ENCODE peak calls at places on chromosomes 11 and 22, in six cellular contexts. P is GM06990, X is suprapubic skin, F is left lung, S is OCI-LY7, J is fibroblast of mammary gland. E is an unnamed sample.

GRCh38 chr11:119153049-119153818 is 4.4 kb downstream of the ABCG4 start:
- DNase-seq in X (no peak), J (no peak), S (no peak), F (no peak), P (no peak), E (no peak)

GRCh38 chr22:41469218-41469851 is 418 bp downstream of the ACO2 start:
- DNase-seq in X (no peak), F (no peak), J (peak), S (peak), P (no peak), E (no peak)

GRCh38 chr11:116226731-116227130 is 546.1 kb downstream of the BUD13 start:
- DNase-seq in X (no peak), S (no peak), J (no peak), P (no peak), F (no peak), E (no peak)

GRCh38 chr11:114179234-114179941 is 116.8 kb upstream of the NNMT start:
- DNase-seq in F (peak), P (no peak), J (peak), X (no peak), S (peak), E (peak)

GRCh38 chr11:114846040-114846791 is 167.9 kb downstream of the NXPE2 start:
- DNase-seq in S (no peak), F (no peak), J (no peak), P (no peak), X (no peak), E (no peak)

GRCh38 chr22:19448076-19448607 is 631 bp upstream of the C22orf39 start:
- DNase-seq in S (peak), J (peak), F (no peak), P (no peak), X (no peak), E (peak)

GRCh38 chr11:90220391-90220790 is 2.5 kb downstream of the CHORDC1 start:
- DNase-seq in J (peak), S (no peak), F (no peak), P (no peak), X (no peak), E (peak)

GRCh38 chr11:127470485-127470884 is 469.9 kb upstream of the KIRREL3 start:
- DNase-seq in F (no peak), X (no peak), J (no peak), P (no peak), S (peak), E (no peak)

GRCh38 chr11:10459029-10459970 is 4.2 kb downstream of the AMPD3 start:
- DNase-seq in X (no peak), P (peak), F (peak), S (peak), J (no peak), E (peak)

GRCh38 chr11:31995525-31996123 is 95.2 kb upstream of the RCN1 start:
- DNase-seq in S (peak), J (no peak), X (no peak), P (peak), F (no peak), E (peak)

GRCh38 chr22:17172172-17172833 is 13.2 kb upstream of the HDHD5 start:
- DNase-seq in P (no peak), F (no peak), X (no peak), J (no peak), S (no peak), E (no peak)

GRCh38 chr11:20626279-20626678 is 26.9 kb downstream of the SLC6A5 start:
- DNase-seq in F (no peak), P (no peak), X (no peak), S (no peak), J (no peak), E (no peak)

GRCh38 chr22:37544955-37545702 is 15.2 kb upstream of the CDC42EP1 start:
- DNase-seq in P (no peak), X (no peak), J (peak), S (peak), F (peak), E (peak)

GRCh38 chr11:122656631-122657101 is 1.1 kb downstream of the UBASH3B start:
- DNase-seq in J (peak), P (peak), F (peak), S (peak), X (peak), E (peak)

GRCh38 chr11:72629266-72629665 is 45.0 kb downstream of the PDE2A start:
- DNase-seq in P (no peak), X (no peak), S (no peak), F (no peak), J (no peak), E (no peak)

GRCh38 chr22:27107824-27108223 is 450.4 kb downstream of the MIAT start:
- DNase-seq in P (no peak), F (peak), S (no peak), X (no peak), J (peak), E (peak)

GRCh38 chr11:102389253-102389652 is 42.2 kb downstream of the BIRC2 start:
- DNase-seq in S (no peak), X (no peak), J (no peak), F (no peak), P (no peak), E (no peak)

GRCh38 chr22:39362271-39362670 is 12.5 kb downstream of the SYNGR1 start:
- DNase-seq in S (no peak), P (no peak), J (no peak), X (no peak), F (no peak), E (no peak)

GRCh38 chr22:26476705-26477340 is 6.8 kb downstream of the HPS4 start:
- DNase-seq in P (no peak), F (no peak), X (no peak), S (no peak), J (no peak), E (peak)

GRCh38 chr22:19717691-19718254 is 3.5 kb downstream of the SEPTIN5 start:
- DNase-seq in F (peak), P (peak), X (no peak), J (peak), S (peak), E (peak)

GRCh38 chr11:1270476-1270875 is 39.0 kb downstream of the TOLLIP start:
- DNase-seq in P (no peak), X (no peak), F (no peak), J (no peak), S (no peak), E (no peak)

GRCh38 chr11:46285173-46285572 is 7.7 kb downstream of the CREB3L1 start:
- DNase-seq in P (no peak), S (no peak), J (peak), X (no peak), F (no peak), E (peak)

GRCh38 chr11:69314555-69314954 is 20.6 kb downstream of the MYEOV start:
- DNase-seq in P (no peak), S (no peak), F (no peak), X (no peak), J (no peak), E (no peak)

GRCh38 chr22:46549971-46550641 is 12.7 kb upstream of the CELSR1 start:
- DNase-seq in S (no peak), X (no peak), P (no peak), F (no peak), J (no peak), E (no peak)

GRCh38 chr11:10906521-10906920 is 48.7 kb upstream of the ZBED5 start:
- DNase-seq in X (no peak), S (no peak), J (peak), P (no peak), F (no peak), E (peak)

GRCh38 chr11:111091341-111091740 is 154.2 kb upstream of the POU2AF2 start:
- DNase-seq in J (no peak), P (no peak), X (no peak), S (no peak), F (no peak), E (peak)

GRCh38 chr22:48217596-48217995 is 1455.1 kb downstream of the TBC1D22A start:
- DNase-seq in P (no peak), F (no peak), X (no peak), S (no peak), J (no peak), E (no peak)

GRCh38 chr11:17760102-17761029 is 25.8 kb downstream of the KCNC1 start:
- DNase-seq in J (peak), X (no peak), F (no peak), P (no peak), S (peak), E (peak)

GRCh38 chr11:60855726-60856633 is at the start of gene PTGDR2:
- DNase-seq in X (no peak), S (no peak), P (no peak), J (no peak), F (no peak), E (no peak)

GRCh38 chr11:115608976-115609375 is 104.8 kb upstream of the CADM1 start:
- DNase-seq in F (no peak), P (no peak), X (no peak), S (no peak), J (no peak), E (no peak)

GRCh38 chr11:91608662-91609061 is 616.0 kb upstream of the FAT3 start:
- DNase-seq in P (no peak), X (no peak), F (no peak), J (no peak), S (no peak), E (no peak)

DNA sequence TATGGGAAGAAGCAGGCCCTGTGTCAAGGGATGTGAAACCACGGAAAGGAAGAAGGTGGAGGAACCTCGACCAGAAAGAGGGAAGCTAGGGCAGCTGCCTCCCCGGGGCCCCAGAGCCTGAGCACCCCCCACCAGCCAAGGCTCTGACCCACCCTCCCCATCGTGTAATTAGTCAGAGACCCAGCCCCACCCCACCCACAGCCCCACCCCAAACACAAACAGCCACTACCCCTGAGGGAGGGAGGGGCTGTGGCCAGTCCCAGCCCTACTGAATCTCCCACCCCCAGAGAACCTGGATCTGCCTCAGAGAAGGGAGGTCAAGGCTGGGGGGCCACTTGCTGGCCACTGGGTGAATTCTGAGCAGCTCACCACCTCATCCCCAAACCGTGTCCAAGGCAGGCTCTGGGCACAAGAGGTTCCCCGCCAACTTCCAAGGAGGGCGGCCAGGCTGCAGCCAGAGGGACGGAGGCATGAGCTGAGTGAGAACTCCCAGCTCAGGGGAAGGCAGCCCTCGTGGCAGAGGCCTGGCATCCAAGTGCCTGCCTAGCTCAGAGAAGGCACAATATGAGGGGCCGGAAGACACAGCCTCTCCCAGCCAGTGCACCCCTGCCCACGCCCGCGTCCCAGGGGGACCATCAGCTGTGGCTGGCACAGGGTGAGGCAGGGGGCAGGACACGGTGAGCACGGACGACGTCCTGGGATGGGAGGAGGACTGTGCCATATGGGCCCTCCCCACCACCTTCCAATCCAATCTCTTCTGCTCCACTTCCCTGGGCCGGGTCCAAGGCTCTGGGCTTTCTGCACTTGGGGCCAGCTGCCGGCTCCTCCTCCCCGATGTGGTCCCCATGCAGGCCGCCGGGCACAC is 2.7 kb downstream of the PLXNB2 start:
- DNase-seq in J (peak), S (no peak), F (peak), X (no peak), P (no peak), E (peak)
- H3K4me3 ChIP-seq in J (peak), S (no peak), F (peak), X (peak), P (peak), E (peak)

DNA sequence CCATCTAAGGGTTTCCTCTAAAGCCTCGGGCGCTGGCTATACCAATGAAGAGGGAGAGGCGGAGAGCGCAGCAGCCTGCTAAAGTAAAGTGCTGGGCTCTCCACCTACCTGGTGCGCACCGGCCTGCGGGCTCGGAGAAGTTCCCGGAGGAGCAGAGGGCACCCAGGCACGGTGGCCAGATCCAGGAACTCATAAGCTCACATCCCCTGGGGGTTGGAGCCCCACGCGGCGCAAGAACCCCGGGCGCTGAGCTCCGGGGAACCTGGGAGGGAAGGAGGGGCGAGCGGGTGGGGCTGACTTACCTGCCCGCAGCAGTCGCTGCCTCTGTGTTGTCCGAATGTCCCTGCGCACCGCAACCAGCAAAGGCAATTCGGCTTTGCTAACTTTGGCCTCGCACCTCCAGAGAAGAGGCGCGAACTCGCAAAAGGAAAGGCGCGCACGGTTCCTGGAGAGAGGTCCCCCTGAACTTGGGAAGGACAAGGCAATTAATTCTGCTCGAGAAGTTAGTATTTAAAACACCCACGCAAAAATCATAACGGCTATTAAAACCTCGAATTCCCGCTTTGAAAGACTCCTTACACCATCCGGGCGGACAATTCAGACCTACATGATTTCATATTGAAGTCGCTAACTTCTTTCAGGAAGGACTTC is 127.6 kb upstream of the C11orf58 start:
- DNase-seq in S (no peak), X (no peak), P (no peak), F (no peak), J (no peak), E (no peak)
- H3K4me3 ChIP-seq in S (no peak), X (no peak), P (no peak), F (no peak), J (no peak), E (no peak)

DNA sequence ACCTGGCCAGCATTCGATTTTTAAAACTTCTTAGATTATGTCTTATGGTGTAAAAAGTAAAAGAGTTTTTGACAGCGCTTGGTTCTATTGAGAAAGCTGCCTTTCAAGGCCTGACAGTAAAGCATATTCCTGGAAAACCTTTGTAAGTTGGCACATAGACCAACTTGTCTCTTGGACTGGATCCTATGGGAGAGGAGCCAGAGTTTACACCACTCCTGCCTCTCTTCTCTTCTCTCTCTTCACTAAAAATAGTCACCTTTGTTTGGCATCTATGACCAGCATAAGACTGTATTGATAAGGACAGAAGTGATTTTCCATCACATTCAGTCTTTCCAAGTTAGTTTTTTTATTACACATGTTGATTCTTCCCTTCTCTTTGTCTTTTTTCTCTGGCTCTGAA is 33.7 kb downstream of the CSRP3 start:
- DNase-seq in J (no peak), F (no peak), X (no peak), P (no peak), S (no peak), E (no peak)
- H3K4me3 ChIP-seq in J (no peak), F (no peak), X (no peak), P (no peak), S (no peak), E (no peak)

GRCh38 chr22:29717789-29718188 is 2.0 kb upstream of the CABP7 start:
- DNase-seq in S (no peak), J (no peak), F (no peak), P (no peak), X (no peak), E (no peak)

GRCh38 chr22:29720824-29721323 is 1.1 kb downstream of the CABP7 start:
- DNase-seq in X (no peak), F (no peak), J (no peak), P (no peak), S (no peak), E (no peak)

GRCh38 chr22:29718949-29719893 is 582 bp upstream of the CABP7 start:
- DNase-seq in J (no peak), F (no peak), P (no peak), S (no peak), X (no peak), E (no peak)

GRCh38 chr22:29722151-29722550 is 2.3 kb downstream of the CABP7 start:
- DNase-seq in J (no peak), S (no peak), P (no peak), X (no peak), F (no peak), E (no peak)

DNA sequence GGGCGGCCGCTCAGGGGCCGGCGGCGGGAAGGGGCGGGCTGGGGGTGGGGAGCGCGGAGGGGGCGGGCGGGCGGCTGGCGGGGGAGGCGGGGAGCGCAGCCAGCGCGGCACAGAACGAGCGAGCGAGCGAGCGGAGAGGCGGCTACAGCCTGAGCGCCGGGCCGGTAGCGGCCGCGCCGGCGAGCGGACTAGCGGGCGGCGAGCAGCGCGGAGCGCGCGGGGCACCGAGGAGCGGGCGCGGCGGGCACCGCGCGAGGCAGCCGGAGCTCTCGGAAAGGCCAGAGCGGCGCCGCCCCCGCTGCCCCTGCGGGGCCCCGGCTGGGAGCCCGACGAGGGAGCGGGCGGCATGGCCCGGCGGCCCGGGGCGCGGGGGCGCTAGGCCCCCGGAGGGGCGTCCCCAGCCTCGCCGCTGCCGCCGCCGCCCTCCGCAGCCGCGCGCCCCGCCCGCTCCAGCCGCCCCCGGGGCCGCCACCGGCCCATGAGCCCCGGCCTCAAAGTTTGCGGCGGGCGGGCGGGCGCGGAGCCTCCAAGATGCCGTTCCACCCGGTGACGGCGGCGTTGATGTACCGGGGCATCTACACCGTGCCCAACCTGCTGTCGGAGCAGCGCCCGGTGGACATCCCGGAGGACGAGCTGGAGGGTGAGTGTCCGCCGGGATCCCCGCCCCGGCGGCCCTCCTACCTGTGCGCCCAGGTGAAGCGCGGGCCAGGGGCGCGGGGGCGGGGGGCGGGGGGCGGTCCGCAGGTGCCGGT is at the start of gene CABP7:
- DNase-seq in P (no peak), F (no peak), J (no peak), X (no peak), S (no peak), E (no peak)
- H3K4me3 ChIP-seq in P (no peak), F (no peak), J (no peak), X (peak), S (no peak), E (no peak)

GRCh38 chr22:36355362-36355761 is 32.4 kb downstream of the MYH9 start:
- DNase-seq in P (no peak), J (peak), S (no peak), F (no peak), X (no peak), E (peak)
- H3K4me3 ChIP-seq in P (no peak), J (no peak), S (peak), F (no peak), X (no peak), E (no peak)